ENCODE peak calls at places on chromosomes 16 and 17, in six cellular contexts. V is kidney; O is heart right ventricle; B is stomach; D is naive thymus-derived CD4-positive, alpha-beta T cell; A is small intestine. L is an unnamed sample.

GRCh38 chr17:50274142-50274944 is at the start of gene TMEM92:
- DNase-seq in V (peak; percentile 75), O (no peak), B (peak; percentile 89), D (no peak), A (peak; percentile 94), L (no peak)

GRCh38 chr16:53545433-53545832 is 42.4 kb upstream of the AKTIP start:
- DNase-seq in V (no peak), O (no peak), B (no peak), D (peak; percentile 68), A (no peak), L (no peak)

GRCh38 chr16:31130899-31131298 is 4.6 kb downstream of the PRSS8 start:
- DNase-seq in V (peak; percentile 96), O (no peak), B (peak; percentile 95), D (no peak), A (peak; percentile 97), L (no peak)

GRCh38 chr16:66552288-66553143 is at the start of gene CKLF:
- DNase-seq in V (peak; percentile 96), O (peak; percentile 92), B (peak; percentile 95), D (peak; percentile 84), A (peak; percentile 90), L (peak; percentile 92)

GRCh38 chr17:80430446-80431245 is 15.7 kb downstream of the ENDOV start:
- DNase-seq in V (peak; percentile 50), O (no peak), B (no peak), D (no peak), A (no peak), L (no peak)

GRCh38 chr16:77963185-77964044 is 58.9 kb upstream of the CLEC3A start:
- DNase-seq in V (no peak), O (no peak), B (no peak), D (no peak), A (no peak), L (no peak)

GRCh38 chr16:87127061-87127765 is 190.0 kb downstream of the C16orf95 start:
- DNase-seq in V (peak; percentile 79), O (peak; percentile 41), B (no peak), D (no peak), A (no peak), L (no peak)

GRCh38 chr16:88978608-88979346 is 1.8 kb upstream of the CBFA2T3 start:
- DNase-seq in V (no peak), O (no peak), B (no peak), D (no peak), A (no peak), L (no peak)

GRCh38 chr16:48687421-48688038 is 77.5 kb upstream of the N4BP1 start:
- DNase-seq in V (no peak), O (peak; percentile 20), B (peak; percentile 28), D (no peak), A (peak; percentile 50), L (peak; percentile 65)

GRCh38 chr16:82542714-82543113 is 84.1 kb upstream of the CDH13 start:
- DNase-seq in V (no peak), O (no peak), B (no peak), D (no peak), A (no peak), L (no peak)

DNA sequence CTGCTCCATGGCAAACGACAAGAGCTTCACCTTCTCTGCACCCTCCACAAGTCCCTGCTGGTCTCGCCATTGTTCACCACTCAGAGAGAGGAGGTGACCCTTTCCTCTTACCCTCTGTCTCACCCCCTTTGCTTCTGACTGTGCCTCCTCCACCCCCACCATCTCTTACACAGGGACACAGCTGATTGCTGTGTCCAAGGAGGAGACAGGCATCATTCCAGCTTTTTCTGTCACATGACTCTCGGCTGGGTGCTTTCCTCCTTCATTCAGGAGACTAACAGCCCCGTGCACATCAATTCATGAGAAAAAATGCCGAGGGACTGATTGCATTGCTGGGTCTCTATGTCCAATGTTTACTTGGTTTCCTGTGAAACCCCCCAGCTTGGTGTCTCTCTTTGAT is 82.4 kb upstream of the CDH13 start:
- DNase-seq in V (no peak), O (no peak), B (no peak), D (no peak), A (no peak), L (no peak)
- H3K4me3 ChIP-seq in V (no peak overlapping the region), O (no peak overlapping the region), B (no peak overlapping the region), D (no peak overlapping the region), A (no peak overlapping the region), L (no peak overlapping the region)

GRCh38 chr17:78247304-78247703 is 15.9 kb downstream of the TMEM235 start:
- DNase-seq in V (no peak), O (no peak), B (no peak), D (no peak), A (no peak), L (no peak)

GRCh38 chr17:78248051-78248914 is 16.9 kb downstream of the TMEM235 start:
- DNase-seq in V (peak; percentile 74), O (no peak), B (no peak), D (no peak), A (no peak), L (no peak)

GRCh38 chr17:78249836-78250806 is 18.7 kb downstream of the TMEM235 start:
- DNase-seq in V (peak; percentile 72), O (no peak), B (no peak), D (no peak), A (no peak), L (no peak)

GRCh38 chr17:78250891-78251772 is 19.7 kb downstream of the TMEM235 start:
- DNase-seq in V (peak; percentile 95), O (peak; percentile 87), B (peak; percentile 87), D (peak; percentile 70), A (peak; percentile 82), L (peak; percentile 84)

DNA sequence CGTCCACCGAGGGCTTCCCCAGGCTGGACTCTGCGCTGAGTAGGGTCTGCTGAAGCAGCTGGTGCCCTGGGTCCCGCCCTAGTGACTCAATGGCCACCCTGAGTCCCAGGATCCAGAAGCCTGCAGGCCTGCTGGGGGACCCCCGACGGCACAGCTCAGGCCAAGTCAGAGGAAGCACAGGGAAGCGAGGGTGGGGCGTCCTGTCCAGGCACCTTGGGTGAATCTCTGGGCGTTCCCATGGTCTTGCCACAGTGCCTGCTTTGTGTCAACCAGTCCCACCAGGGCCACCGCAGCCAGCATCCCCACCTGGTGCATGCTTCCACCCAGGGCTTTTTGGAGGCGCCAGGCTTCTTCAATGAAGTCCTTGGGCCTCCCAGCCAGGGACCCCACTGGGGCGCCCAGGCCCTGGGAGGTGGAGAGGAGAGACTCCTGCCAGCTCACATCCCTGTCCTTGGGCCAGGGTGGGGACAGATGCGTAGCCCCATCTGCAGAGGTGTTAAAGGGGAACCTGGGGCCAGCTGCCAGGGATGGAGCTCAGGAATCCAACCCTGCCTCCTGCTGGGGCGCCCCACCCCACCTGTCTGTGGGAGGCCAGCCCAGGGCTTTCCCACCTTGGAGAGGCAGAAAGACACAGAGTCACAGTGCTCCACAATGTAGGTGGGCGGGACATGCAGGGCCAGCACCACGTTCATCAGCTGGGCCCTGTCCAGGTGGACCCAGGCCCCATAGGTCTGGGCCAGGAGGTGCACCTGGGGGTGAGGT is 17.8 kb downstream of the TMEM235 start:
- DNase-seq in V (peak; percentile 66), O (no peak), B (no peak), D (no peak), A (no peak), L (no peak)
- H3K4me1 ChIP-seq in V (peaks cover 7% of the 10 kb centered on the region), O (peaks cover 17% of the 10 kb centered on the region), B (peaks cover 38% of the 10 kb centered on the region), D (peaks cover 37% of the 10 kb centered on the region), A (peaks cover 4% of the 10 kb centered on the region), L (no peaks in the 10 kb centered on the region)

DNA sequence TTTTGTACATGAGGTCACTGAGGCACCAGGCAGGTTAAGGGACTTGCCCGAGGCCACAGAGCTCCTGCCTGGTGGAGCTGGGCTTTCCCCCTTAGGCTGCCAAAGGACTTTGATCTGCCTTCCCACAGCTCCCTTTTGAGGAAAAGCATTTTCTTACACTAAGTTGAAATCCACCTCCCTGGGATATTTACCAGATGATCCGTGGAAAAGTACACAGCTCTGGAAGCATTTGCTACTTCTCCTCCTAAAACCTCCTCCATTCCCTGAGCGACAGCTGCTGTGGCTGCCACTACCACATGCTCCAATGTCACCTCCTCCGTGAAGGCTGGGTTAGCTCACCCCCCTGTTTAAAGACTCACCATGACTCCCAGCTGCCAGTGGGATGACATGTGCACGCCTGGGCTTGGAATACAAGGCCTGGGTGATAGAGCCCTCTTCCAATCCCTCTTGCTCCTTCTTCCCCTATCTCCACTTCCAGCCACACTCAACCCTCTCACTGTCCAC is 1.2 kb upstream of the MPRIP start:
- DNase-seq in V (peak; percentile 44), O (no peak), B (no peak), D (no peak), A (peak; percentile 50), L (no peak)
- H3K4me3 ChIP-seq in V (peak overlapping the region; percentile 11), O (no peak overlapping the region), B (peak overlapping the region; percentile 56), D (no peak overlapping the region), A (no peak overlapping the region), L (no peak overlapping the region)

DNA sequence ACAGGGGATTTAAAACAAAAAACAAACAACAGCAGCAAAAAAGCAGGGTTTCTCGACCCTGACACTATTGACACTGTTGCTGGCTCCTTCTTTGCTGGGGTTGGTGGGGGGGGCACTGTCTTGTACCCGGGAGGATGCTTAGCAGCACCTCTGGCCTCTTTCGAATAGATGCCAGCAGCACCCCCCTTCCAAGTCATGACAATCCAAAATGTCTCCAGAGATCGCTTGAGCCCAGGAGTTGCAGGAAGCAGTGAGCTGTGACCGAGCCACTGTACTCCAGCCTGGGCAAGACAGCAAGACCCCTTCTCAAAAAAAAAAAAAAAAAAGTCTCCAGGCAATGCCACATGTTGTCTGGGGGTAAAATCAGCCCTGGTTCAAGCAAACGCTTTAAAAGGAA is 20.3 kb downstream of the SERPINF1 start:
- DNase-seq in V (peak; percentile 51), O (no peak), B (no peak), D (no peak), A (no peak), L (no peak)
- H3K4me1 ChIP-seq in V (peaks cover 18% of the 10 kb centered on the region), O (peaks cover 41% of the 10 kb centered on the region), B (peaks cover 49% of the 10 kb centered on the region), D (no peaks in the 10 kb centered on the region), A (peaks cover 2% of the 10 kb centered on the region), L (peaks cover 68% of the 10 kb centered on the region)

DNA sequence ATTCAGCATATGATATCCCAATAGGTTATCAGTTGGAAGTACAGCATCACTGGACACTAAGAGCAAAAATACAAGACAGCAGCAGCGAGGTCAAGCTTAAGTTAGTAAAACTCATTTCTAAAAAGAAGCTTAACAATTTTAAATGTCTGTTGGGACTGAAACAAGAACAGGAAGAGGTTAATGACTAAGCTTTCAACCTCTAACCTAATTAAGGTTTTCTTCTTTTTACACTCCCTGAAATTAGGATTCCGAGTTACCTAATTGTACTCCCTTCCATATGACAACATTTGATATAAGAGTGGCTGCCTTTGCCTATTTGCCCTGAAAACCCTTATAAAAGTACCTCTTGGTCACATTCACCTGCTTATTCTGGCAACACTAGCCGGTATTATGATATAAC is 34.3 kb downstream of the CPSF4L start:
- DNase-seq in V (no peak), O (no peak), B (no peak), D (no peak), A (no peak), L (no peak)
- H3K4me3 ChIP-seq in V (no peak overlapping the region), O (no peak overlapping the region), B (no peak overlapping the region), D (no peak overlapping the region), A (no peak overlapping the region), L (no peak overlapping the region)

DNA sequence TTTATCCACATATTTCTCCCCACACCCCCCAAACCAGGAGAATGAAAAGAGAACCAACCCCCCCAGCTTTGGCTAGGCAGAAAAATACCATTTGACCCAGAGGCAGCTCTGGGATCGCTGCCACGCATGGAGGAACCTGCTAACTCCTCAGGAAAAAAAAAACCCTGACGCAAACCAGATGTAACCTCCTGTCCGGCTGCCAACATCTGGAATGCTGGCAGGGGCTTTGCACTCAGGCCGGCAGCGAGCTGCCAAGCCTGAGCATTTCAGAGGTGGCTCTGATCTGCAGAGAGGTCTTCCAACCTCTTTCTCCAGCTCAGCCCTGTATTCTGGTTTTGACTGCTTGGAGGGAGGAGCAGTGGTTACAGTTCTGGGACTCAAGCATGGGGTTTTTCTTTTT is 8.2 kb downstream of the IGFBP4 start:
- DNase-seq in V (no peak), O (peak; percentile 86), B (no peak), D (no peak), A (no peak), L (peak; percentile 88)
- H3K4me1 ChIP-seq in V (peaks cover 40% of the 10 kb centered on the region), O (peaks cover 64% of the 10 kb centered on the region), B (peaks cover 96% of the 10 kb centered on the region), D (peaks cover 15% of the 10 kb centered on the region), A (peaks cover 12% of the 10 kb centered on the region), L (no peaks in the 10 kb centered on the region)